ENCODE peak calls at places on chromosomes 3 and 15, in nine cellular contexts. N is endothelial cell of umbilical vein, V is heart right ventricle, A is AG09309, B is HCT116, S is astrocyte of the cerebellum, D is keratinocyte, H is fibroblast of lung, K is astrocyte of the spinal cord. C is an unnamed sample.

GRCh38 chr3:132615911-132616310 is 18.8 kb downstream of the ACKR4 start:
- DNase-seq in H (no peak), N (no peak), D (no peak), B (no peak), A (no peak), K (no peak), S (no peak), V (no peak), C (no peak)

GRCh38 chr15:59371458-59372351 is 966 bp downstream of the MYO1E start:
- DNase-seq in B (no peak), H (no peak), N (peak), S (no peak), A (no peak), D (no peak), V (peak), K (no peak), C (no peak)

GRCh38 chr3:172519740-172520139 is 3.5 kb downstream of the TNFSF10 start:
- DNase-seq in K (no peak), S (no peak), B (no peak), H (no peak), N (no peak), A (no peak), V (no peak), D (no peak), C (no peak)

GRCh38 chr3:33660035-33660434 is 58.0 kb downstream of the CLASP2 start:
- DNase-seq in B (no peak), S (no peak), H (no peak), D (no peak), K (peak), V (no peak), A (no peak), N (peak), C (no peak)

GRCh38 chr3:129025691-129026435 is 24.8 kb downstream of the EFCC1 start:
- DNase-seq in D (no peak), V (peak), A (no peak), K (no peak), B (no peak), H (peak), S (no peak), N (no peak), C (no peak)

GRCh38 chr3:187000711-187001151 is 70.4 kb downstream of the ST6GAL1 start:
- DNase-seq in K (no peak), N (no peak), S (no peak), A (no peak), V (no peak), H (no peak), B (no peak), D (no peak), C (no peak)

GRCh38 chr3:190671658-190672057 is 157.8 kb downstream of the IL1RAP start:
- DNase-seq in D (no peak), B (no peak), V (no peak), N (no peak), S (peak), A (peak), K (peak), H (peak), C (no peak)

GRCh38 chr3:184262927-184263179 is 1.5 kb upstream of the CAMK2N2 start:
- DNase-seq in K (no peak), N (no peak), A (no peak), S (no peak), V (no peak), D (no peak), B (no peak), H (no peak), C (no peak)

GRCh38 chr3:57066471-57066870 is 6.0 kb downstream of the SPATA12 start:
- DNase-seq in N (no peak), D (no peak), V (no peak), B (no peak), S (no peak), K (no peak), H (no peak), A (no peak), C (no peak)

GRCh38 chr15:98858610-98859023 is 149.0 kb downstream of the PGPEP1L start:
- DNase-seq in V (no peak), S (no peak), A (no peak), N (peak), D (no peak), K (no peak), H (no peak), B (no peak), C (no peak)

GRCh38 chr3:88321696-88322095 is 171.9 kb downstream of the C3orf38 start:
- DNase-seq in S (no peak), H (no peak), D (no peak), N (no peak), B (no peak), K (no peak), A (no peak), V (no peak), C (no peak)

GRCh38 chr3:138062626-138063025 is 52.7 kb downstream of the CLDN18 start:
- DNase-seq in A (no peak), V (no peak), B (no peak), K (peak), N (no peak), S (peak), H (peak), D (no peak), C (no peak)

GRCh38 chr3:177210744-177211502 is 13.6 kb upstream of the TBL1XR1 start:
- DNase-seq in B (no peak), S (no peak), N (no peak), V (no peak), H (no peak), K (no peak), D (no peak), A (no peak), C (no peak)

GRCh38 chr15:79967331-79968182 is 3.4 kb downstream of the BCL2A1 start:
- DNase-seq in A (no peak), D (no peak), S (no peak), H (no peak), B (no peak), K (no peak), N (no peak), V (no peak), C (no peak)

GRCh38 chr15:90979582-90979981 is 14.8 kb downstream of the PRC1 start:
- DNase-seq in K (no peak), H (no peak), A (no peak), N (no peak), B (no peak), S (no peak), D (no peak), V (no peak), C (no peak)

GRCh38 chr3:52892625-52893311 is 4.6 kb downstream of the STIMATE start:
- DNase-seq in B (no peak), K (no peak), A (no peak), H (no peak), N (no peak), V (no peak), S (no peak), D (no peak), C (no peak)

GRCh38 chr3:139108253-139108969 is 63.7 kb upstream of the PRR23C start:
- DNase-seq in B (no peak), S (no peak), K (no peak), A (no peak), H (no peak), V (no peak), N (no peak), D (no peak), C (no peak)

GRCh38 chr3:175648939-175649338 is 789.8 kb downstream of the NAALADL2 start:
- DNase-seq in D (no peak), A (no peak), N (no peak), B (no peak), S (no peak), K (no peak), H (no peak), V (no peak), C (no peak)

GRCh38 chr3:30286007-30286669 is 320.3 kb upstream of the TGFBR2 start:
- DNase-seq in V (peak), A (peak), B (peak), K (peak), S (peak), N (peak), D (no peak), H (peak), C (peak)

GRCh38 chr15:89409993-89410767 is 75.6 kb upstream of the POLG start:
- DNase-seq in B (no peak), K (no peak), H (no peak), D (no peak), N (no peak), A (no peak), V (no peak), S (no peak), C (no peak)

GRCh38 chr3:36868614-36869436 is 76.0 kb downstream of the TRANK1 start:
- DNase-seq in V (no peak), H (peak), S (peak), B (peak), N (peak), D (no peak), A (peak), K (peak), C (no peak)

GRCh38 chr3:69791919-69792399 is 52.7 kb downstream of the MITF start:
- DNase-seq in N (peak), K (peak), H (peak), S (no peak), V (no peak), D (no peak), B (no peak), A (peak), C (no peak)

GRCh38 chr3:48403533-48404439 is 26.1 kb downstream of the PLXNB1 start:
- DNase-seq in A (no peak), H (no peak), B (no peak), S (no peak), K (no peak), D (no peak), V (no peak), N (no peak), C (no peak)

GRCh38 chr3:53079791-53080555 is 34.1 kb upstream of the SFMBT1 start:
- DNase-seq in A (no peak), N (no peak), D (no peak), S (no peak), V (no peak), B (no peak), H (no peak), K (no peak), C (no peak)

GRCh38 chr3:14403636-14404395 is 1.4 kb downstream of the SLC6A6 start:
- DNase-seq in H (no peak), V (peak), N (peak), B (no peak), S (no peak), D (no peak), K (no peak), A (no peak), C (no peak)

GRCh38 chr3:101865751-101866509 is 16.6 kb downstream of the NFKBIZ start:
- DNase-seq in D (no peak), V (no peak), H (no peak), N (peak), K (no peak), B (peak), S (no peak), A (no peak), C (no peak)

GRCh38 chr3:130901463-130902204 is 7.8 kb downstream of the ATP2C1 start:
- DNase-seq in N (no peak), H (no peak), V (no peak), B (no peak), D (no peak), A (no peak), S (no peak), K (no peak), C (no peak)

GRCh38 chr15:84871428-84871985 is 13.0 kb upstream of the SLC28A1 start:
- DNase-seq in K (no peak), H (no peak), S (no peak), B (no peak), D (no peak), A (no peak), N (no peak), V (no peak), C (no peak)

GRCh38 chr3:123799544-123800351 is 84.4 kb downstream of the MYLK start:
- DNase-seq in K (peak), H (peak), S (peak), A (no peak), D (peak), V (no peak), B (no peak), N (no peak), C (peak)

GRCh38 chr15:69414702-69415161 is 583 bp downstream of the KIF23 start:
- DNase-seq in A (peak), K (peak), V (peak), D (no peak), S (peak), N (peak), H (peak), B (peak), C (no peak)

GRCh38 chr3:122589297-122589696 is 11.8 kb downstream of the PARP15 start:
- DNase-seq in D (no peak), B (no peak), N (no peak), H (no peak), V (no peak), A (no peak), S (no peak), K (no peak), C (no peak)

GRCh38 chr3:112653209-112653871 is 12.4 kb upstream of the CCDC80 start:
- DNase-seq in B (no peak), S (peak), V (no peak), D (peak), H (peak), K (peak), N (no peak), A (peak), C (no peak)

GRCh38 chr3:181075098-181075497 is 85.6 kb upstream of the DNAJC19 start:
- DNase-seq in K (no peak), V (no peak), D (no peak), B (no peak), S (no peak), A (no peak), H (no peak), N (no peak), C (no peak)

GRCh38 chr3:71101014-71101413 is 482.5 kb downstream of the FOXP1 start:
- DNase-seq in D (peak), S (no peak), A (no peak), B (no peak), H (no peak), N (peak), V (no peak), K (peak), C (peak)

GRCh38 chr3:176987901-176988300 is 209.4 kb downstream of the TBL1XR1 start:
- DNase-seq in H (peak), V (no peak), D (no peak), B (no peak), S (no peak), K (no peak), A (peak), N (no peak), C (no peak)

GRCh38 chr15:47731230-47731629 is 13.9 kb downstream of the SEMA6D start:
- DNase-seq in D (no peak), H (no peak), V (no peak), S (no peak), A (no peak), N (no peak), K (no peak), B (no peak), C (no peak)

GRCh38 chr15:92797168-92798052 is 102.7 kb upstream of the CHD2 start:
- DNase-seq in D (no peak), N (peak), H (peak), B (peak), S (peak), V (no peak), K (peak), A (no peak), C (no peak)

GRCh38 chr3:192825657-192826200 is 91.9 kb downstream of the MB21D2 start:
- DNase-seq in A (no peak), N (peak), B (no peak), S (no peak), D (no peak), H (peak), K (no peak), V (no peak), C (peak)
- TF ChIP-seq CTCF in A (no peak), N (no peak), B (peak), S (peak), D (no peak), H (no peak), K (no peak), V (no peak), C (peak)

DNA sequence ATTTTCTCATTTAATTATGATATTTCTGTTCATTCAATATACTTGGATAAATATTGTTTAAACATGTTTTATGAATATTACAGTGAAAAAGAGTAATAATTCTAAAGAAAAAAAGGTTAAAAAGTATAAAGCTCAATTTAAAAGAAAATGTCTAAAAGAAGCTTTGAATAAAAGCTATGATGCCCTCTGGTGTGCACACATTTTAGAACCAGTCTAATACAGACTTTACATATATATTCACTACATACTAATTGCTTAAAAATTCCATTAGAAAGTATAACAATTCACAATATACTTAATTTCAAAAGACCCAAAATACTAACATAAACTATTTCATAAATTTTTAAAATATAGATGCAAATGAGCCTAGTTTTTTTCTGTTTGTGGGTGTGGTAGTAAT is 909.1 kb upstream of the ROBO1 start:
- DNase-seq in B (no peak), A (no peak), N (peak), H (peak), V (no peak), D (no peak), S (no peak), K (peak), C (no peak)
- TF ChIP-seq CTCF in B (no peak), A (no peak), N (no peak), H (peak), V (no peak), D (no peak), S (no peak), K (no peak), C (no peak)

GRCh38 chr3:22691407-22691806 is 511.7 kb upstream of the UBE2E2 start:
- DNase-seq in N (no peak), K (no peak), H (no peak), A (no peak), B (no peak), V (no peak), S (no peak), D (no peak), C (no peak)

GRCh38 chr3:22684739-22685138 is 518.4 kb upstream of the UBE2E2 start:
- DNase-seq in B (no peak), H (peak), K (no peak), S (no peak), A (no peak), V (no peak), D (no peak), N (no peak), C (no peak)

GRCh38 chr3:22685598-22685997 is 517.5 kb upstream of the UBE2E2 start:
- DNase-seq in B (no peak), S (no peak), D (no peak), H (peak), N (no peak), V (no peak), K (no peak), A (no peak), C (no peak)
- TF ChIP-seq CTCF in B (peak), S (peak), D (peak), H (peak), N (no peak), V (no peak), K (peak), A (peak), C (peak)

GRCh38 chr3:161851941-161852566 is 355.4 kb downstream of the OTOL1 start:
- DNase-seq in A (no peak), S (peak), D (no peak), H (peak), V (peak), N (no peak), B (peak), K (peak), C (no peak)
- TF ChIP-seq CTCF in A (peak), S (peak), D (peak), H (peak), V (peak), N (peak), B (peak), K (peak), C (peak)

DNA sequence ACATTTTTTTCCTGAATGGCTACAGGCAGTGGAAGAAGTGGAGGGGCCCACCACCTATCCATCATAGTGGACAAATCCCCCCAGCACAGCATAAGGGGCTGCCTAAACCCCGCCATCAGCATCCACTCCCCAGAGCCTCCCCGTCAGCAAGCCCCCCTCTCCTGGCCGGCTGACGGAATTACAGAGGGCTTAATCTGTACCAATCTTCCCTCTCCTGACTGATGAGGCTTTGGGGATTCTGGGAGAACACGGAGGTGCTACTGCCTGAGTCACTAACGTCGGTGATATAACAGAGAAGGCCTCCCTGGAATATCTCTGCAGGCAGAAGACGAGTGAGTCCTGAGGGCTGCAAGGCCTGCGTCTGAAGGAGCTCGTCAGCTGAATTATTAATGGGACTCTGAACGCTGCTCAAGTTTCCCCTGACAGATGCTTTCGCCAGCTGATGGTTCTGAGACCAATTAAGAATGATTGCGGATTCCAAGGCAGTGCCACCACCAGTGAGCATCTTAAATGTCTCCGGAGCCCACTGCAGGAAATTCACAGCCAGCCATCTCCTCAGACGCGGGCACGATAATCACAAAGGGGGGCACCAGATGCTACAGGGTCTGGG is 147.7 kb downstream of the XXYLT1 start:
- DNase-seq in N (no peak), K (no peak), S (no peak), H (no peak), B (no peak), A (no peak), V (no peak), D (no peak), C (no peak)
- TF ChIP-seq CTCF in N (no peak), K (peak), S (peak), H (no peak), B (peak), A (no peak), V (no peak), D (no peak), C (no peak)

GRCh38 chr3:173993299-173993698 is 595.8 kb downstream of the NLGN1 start:
- DNase-seq in K (peak), S (peak), A (peak), B (peak), D (no peak), V (no peak), H (peak), N (peak), C (peak)
- TF ChIP-seq CTCF in K (peak), S (peak), A (peak), B (peak), D (no peak), V (no peak), H (peak), N (peak), C (peak)

DNA sequence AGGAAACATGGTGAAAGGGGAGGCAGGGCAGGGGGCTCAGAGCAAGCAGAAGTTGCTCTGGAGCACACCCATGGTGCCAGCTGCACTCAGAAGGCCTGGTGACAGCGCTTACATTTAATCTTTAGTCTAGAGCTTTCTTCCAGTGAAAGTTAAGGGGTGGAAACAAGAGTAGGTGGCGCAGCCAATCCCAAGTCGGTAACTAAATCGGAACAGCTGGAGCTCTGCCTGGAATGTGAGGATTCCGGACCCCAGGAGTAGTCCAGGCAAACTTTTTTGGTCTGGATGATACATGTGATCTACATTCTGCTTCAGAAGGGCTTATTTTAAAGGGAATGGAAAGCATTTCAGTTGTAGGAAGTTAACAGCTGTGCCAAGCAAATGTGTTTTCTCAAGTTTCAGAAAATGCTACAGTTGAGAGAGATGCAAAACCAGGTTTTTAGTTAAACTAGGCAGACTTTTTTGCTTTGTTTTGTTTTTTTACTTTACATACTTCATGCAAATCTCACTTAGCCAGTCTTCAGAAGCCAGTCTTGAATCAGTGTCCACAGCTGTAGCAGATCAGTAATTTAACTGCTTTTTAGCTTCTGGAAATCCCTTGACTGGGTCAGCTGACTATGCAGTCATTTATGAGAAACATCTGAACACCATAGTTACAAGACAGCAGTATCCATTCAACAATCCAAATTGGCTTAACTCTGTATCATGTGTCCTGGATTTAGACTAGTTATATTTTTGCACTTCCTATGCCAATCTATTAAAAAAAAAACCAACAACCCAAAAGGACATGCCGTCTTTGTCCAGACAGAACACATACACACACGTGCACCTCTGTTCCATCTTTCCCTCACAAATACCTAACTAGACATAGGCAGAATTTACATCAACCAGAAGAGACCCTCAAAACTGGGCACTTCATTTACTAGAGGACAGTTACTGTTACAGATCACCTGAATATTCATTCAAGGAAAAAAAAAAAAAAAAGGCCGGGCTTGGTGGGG is 33.2 kb downstream of the ZNF106 start:
- DNase-seq in K (peak), B (no peak), V (peak), H (peak), N (peak), S (peak), D (no peak), A (peak), C (peak)
- TF ChIP-seq CTCF in K (no peak), B (no peak), V (no peak), H (no peak), N (no peak), S (no peak), D (no peak), A (no peak), C (no peak)

C was measured in epithelial cell of proximal tubule.